ENCODE peak calls at places on chromosome 4, in five cellular contexts. L, H, N, F and E are unnamed samples.

GRCh38 chr4:115851918-115852766 is 738.7 kb upstream of the NDST4 start:
- DNase-seq in L (peak), H (peak), N (no peak), F (no peak), E (peak)

GRCh38 chr4:165393704-165394103 is 14.9 kb downstream of the CPE start:
- DNase-seq in L (no peak), H (no peak), N (no peak), F (no peak), E (no peak)

GRCh38 chr4:23485793-23486192 is 404.1 kb downstream of the PPARGC1A start:
- DNase-seq in L (no peak), H (no peak), N (no peak), F (no peak), E (no peak)

GRCh38 chr4:139849219-139849618 is 183.6 kb downstream of the MGST2 start:
- DNase-seq in L (no peak), H (no peak), N (no peak), F (no peak), E (no peak)

GRCh38 chr4:57077550-57078311 is 32.5 kb downstream of the IGFBP7 start:
- DNase-seq in L (peak), H (peak), N (no peak), F (no peak), E (no peak)

GRCh38 chr4:6208416-6208815 is 8.1 kb upstream of the JAKMIP1 start:
- DNase-seq in L (no peak), H (no peak), N (no peak), F (no peak), E (no peak)

GRCh38 chr4:79852305-79852730 is 220.7 kb downstream of the ANTXR2 start:
- DNase-seq in L (no peak), H (peak), N (no peak), F (no peak), E (no peak)

GRCh38 chr4:113757486-113757885 is 4.1 kb downstream of the CAMK2D start:
- DNase-seq in L (no peak), H (no peak), N (no peak), F (no peak), E (no peak)

GRCh38 chr4:73856518-73856917 is 3.4 kb downstream of the PF4V1 start:
- DNase-seq in L (peak), H (peak), N (no peak), F (no peak), E (no peak)

GRCh38 chr4:45350438-45350837 is 624.1 kb upstream of the GNPDA2 start:
- DNase-seq in L (peak), H (no peak), N (no peak), F (no peak), E (no peak)

GRCh38 chr4:9867746-9868425 is 86.5 kb downstream of the DRD5 start:
- DNase-seq in L (no peak), H (no peak), N (no peak), F (no peak), E (no peak)

GRCh38 chr4:8775751-8776355 is 95.8 kb downstream of the HMX1 start:
- DNase-seq in L (no peak), H (no peak), N (no peak), F (no peak), E (peak)

GRCh38 chr4:56026596-56026995 is 77.9 kb downstream of the CEP135 start:
- DNase-seq in L (peak), H (no peak), N (no peak), F (no peak), E (no peak)

GRCh38 chr4:21467551-21467950 is 481.0 kb downstream of the KCNIP4 start:
- DNase-seq in L (peak), H (no peak), N (no peak), F (no peak), E (no peak)